ENCODE peak calls at places on chromosomes 16 and 17, in eight cellular contexts. D, P, V, J, W, L, I and R are unnamed samples.

GRCh38 chr17:49379926-49380325 is 17.9 kb upstream of the ZNF652 start:
- DNase-seq in W (no peak), L (no peak), D (no peak), P (no peak), I (no peak), V (no peak), J (no peak), R (no peak)

GRCh38 chr17:1752425-1752941 is 9.4 kb upstream of the SERPINF1 start:
- DNase-seq in J (no peak), V (no peak), I (peak; percentile 93), D (peak; percentile 62), L (no peak), W (no peak), P (no peak), R (no peak)

GRCh38 chr17:79981090-79981489 is 54.6 kb downstream of the TBC1D16 start:
- DNase-seq in D (no peak), W (no peak), J (peak; percentile 36), I (no peak), P (no peak), L (no peak), V (no peak), R (peak; percentile 10)

GRCh38 chr17:73007447-73007846 is 85.0 kb downstream of the SLC39A11 start:
- DNase-seq in D (peak; percentile 35), P (no peak), L (no peak), W (peak; percentile 30), V (no peak), I (no peak), J (peak; percentile 70), R (no peak)

GRCh38 chr17:19384723-19385391 is 2.1 kb downstream of the MFAP4 start:
- DNase-seq in W (peak; percentile 82), I (no peak), L (peak; percentile 88), V (no peak), J (peak; percentile 87), D (no peak), P (no peak), R (peak; percentile 89)

GRCh38 chr17:56316604-56317003 is 163.3 kb downstream of the ANKFN1 start:
- DNase-seq in D (no peak), P (no peak), I (no peak), W (no peak), V (no peak), J (no peak), L (no peak), R (no peak)

GRCh38 chr16:11478431-11479119 is 108.1 kb downstream of the LITAF start:
- DNase-seq in P (no peak), J (no peak), D (no peak), V (no peak), I (no peak), L (no peak), W (no peak), R (no peak)

GRCh38 chr17:39618252-39618913 is 8.4 kb upstream of the PPP1R1B start:
- DNase-seq in V (no peak), I (no peak), P (no peak), J (no peak), D (peak; percentile 36), W (no peak), L (no peak), R (no peak)

GRCh38 chr17:43556292-43556691 is 10.2 kb upstream of the ETV4 start:
- DNase-seq in P (no peak), W (no peak), I (peak; percentile 72), L (no peak), D (peak; percentile 83), J (no peak), V (no peak), R (no peak)

GRCh38 chr16:70470927-70471341 is 16.5 kb downstream of the FCSK start:
- DNase-seq in V (no peak), J (no peak), W (no peak), I (peak; percentile 44), P (no peak), D (peak; percentile 25), L (no peak), R (peak; percentile 43)

GRCh38 chr16:22001591-22001990 is 675 bp upstream of the PDZD9 start:
- DNase-seq in V (no peak), P (no peak), W (no peak), L (peak; percentile 13), I (no peak), D (no peak), J (no peak), R (no peak)

GRCh38 chr17:55986817-55987216 is 166.5 kb upstream of the ANKFN1 start:
- DNase-seq in I (no peak), P (no peak), V (no peak), L (no peak), J (no peak), W (no peak), D (no peak), R (no peak)

GRCh38 chr17:79684132-79684985 is 46.4 kb upstream of the ENPP7 start:
- DNase-seq in L (no peak), I (no peak), P (no peak), W (no peak), J (no peak), D (no peak), V (no peak), R (no peak)

GRCh38 chr17:38333635-38334295 is 10.0 kb downstream of the GPR179 start:
- DNase-seq in W (no peak), V (no peak), L (no peak), J (peak; percentile 47), P (peak; percentile 57), I (peak; percentile 53), D (no peak), R (peak; percentile 69)